ENCODE peak calls at places on chromosomes 13 and 19, in four cellular contexts. One of them, this sample, is unnamed. For H3K36me3, the result is how much of the 10 kb centered on the place peaks cover.

GRCh38 chr19:17671906-17672305 is 16.2 kb downstream of the UNC13A start:
- DNase-seq in HCT116: peak
- DNase-seq in stomach: no peak
- DNase-seq in upper lobe of left lung: no peak
- DNase-seq in this sample: no peak

GRCh38 chr13:41231025-41231677 is 32.2 kb downstream of the MTRF1 start:
- DNase-seq in stomach: no peak
- DNase-seq in HCT116: no peak
- DNase-seq in upper lobe of left lung: no peak
- DNase-seq in this sample: no peak

GRCh38 chr13:65112123-65113075 is 2117.7 kb downstream of the PCDH9 start:
- DNase-seq in HCT116: no peak
- DNase-seq in upper lobe of left lung: no peak
- DNase-seq in stomach: no peak
- DNase-seq in this sample: no peak

GRCh38 chr13:37326319-37326718 is 220.9 kb upstream of the CSNK1A1L start:
- DNase-seq in stomach: no peak
- DNase-seq in upper lobe of left lung: no peak
- DNase-seq in HCT116: no peak
- DNase-seq in this sample: no peak

GRCh38 chr19:12982648-12983047 is 12.6 kb upstream of the NFIX start:
- DNase-seq in HCT116: no peak
- DNase-seq in stomach: no peak
- DNase-seq in upper lobe of left lung: no peak
- DNase-seq in this sample: no peak

GRCh38 chr19:40754611-40755247 is 3.7 kb downstream of the SNRPA start:
- DNase-seq in stomach: peak
- DNase-seq in upper lobe of left lung: peak
- DNase-seq in HCT116: no peak
- DNase-seq in this sample: no peak

GRCh38 chr19:15072930-15073647 is 8.9 kb upstream of the OR1I1 start:
- DNase-seq in stomach: no peak
- DNase-seq in HCT116: no peak
- DNase-seq in upper lobe of left lung: no peak
- DNase-seq in this sample: no peak

GRCh38 chr19:39780894-39781293 is 2.2 kb downstream of the LEUTX start:
- DNase-seq in upper lobe of left lung: no peak
- DNase-seq in HCT116: no peak
- DNase-seq in stomach: no peak
- DNase-seq in this sample: no peak

DNA sequence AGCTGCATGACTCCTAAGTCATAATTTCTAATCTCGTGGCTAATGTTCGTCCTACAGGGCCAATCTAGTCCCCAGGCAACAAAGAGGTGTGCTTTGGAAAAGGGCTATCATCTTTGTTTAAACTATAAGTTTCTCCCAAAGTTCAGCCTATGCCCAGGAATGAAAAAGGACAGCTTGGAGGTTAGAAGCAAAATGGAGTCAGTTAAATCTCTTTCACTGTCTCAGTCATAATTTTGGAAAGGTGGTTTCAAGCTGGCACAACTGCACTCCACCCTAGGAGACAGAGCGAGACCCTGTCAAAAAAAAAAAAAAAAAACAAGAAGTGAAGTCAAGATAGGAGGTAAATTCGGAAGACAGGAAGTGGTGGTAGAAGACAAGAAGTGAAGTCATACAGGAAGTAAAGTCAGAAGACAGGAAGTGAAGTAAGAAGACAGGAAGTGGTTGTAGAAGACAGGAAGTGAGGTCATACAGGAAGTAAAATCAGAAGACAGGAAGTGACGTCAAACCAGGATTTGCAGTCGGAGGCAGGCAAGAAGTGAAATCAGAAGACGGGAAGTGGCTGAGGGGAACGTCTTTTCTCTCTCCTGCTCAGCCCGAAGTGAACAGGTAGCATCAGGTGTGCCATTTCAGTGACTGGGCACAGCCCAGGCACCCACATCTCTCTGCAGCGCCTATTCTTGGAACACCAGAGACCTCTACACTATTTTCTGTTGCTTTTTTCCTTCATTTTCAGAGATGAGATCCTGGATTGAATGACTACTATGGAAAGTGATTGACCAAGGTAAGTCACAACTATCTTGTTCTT is 32.2 kb downstream of the GP6 start:
- DNase-seq in stomach: no peak
- DNase-seq in HCT116: peak
- DNase-seq in upper lobe of left lung: no peak
- DNase-seq in this sample: peak
- TF ChIP-seq POLR2A in stomach: no peak
- TF ChIP-seq POLR2A in HCT116: peak
- TF ChIP-seq POLR2A in upper lobe of left lung: no peak
- TF ChIP-seq POLR2A in this sample: no peak

GRCh38 chr19:54428323-54429175 is 13.3 kb downstream of the TTYH1 start:
- DNase-seq in HCT116: no peak
- DNase-seq in stomach: no peak
- DNase-seq in upper lobe of left lung: no peak
- DNase-seq in this sample: no peak
- H3K27ac ChIP-seq in HCT116: no peak
- H3K27ac ChIP-seq in stomach: no peak
- H3K27ac ChIP-seq in upper lobe of left lung: no peak
- H3K27ac ChIP-seq in this sample: no peak

GRCh38 chr19:49556412-49557398 is 23.7 kb downstream of the NOSIP start:
- DNase-seq in upper lobe of left lung: no peak
- DNase-seq in stomach: no peak
- DNase-seq in HCT116: no peak
- DNase-seq in this sample: peak

GRCh38 chr19:49557641-49558325 is 22.6 kb downstream of the NOSIP start:
- DNase-seq in upper lobe of left lung: no peak
- DNase-seq in HCT116: no peak
- DNase-seq in stomach: no peak
- DNase-seq in this sample: no peak

GRCh38 chr19:49553451-49554271 is 25.9 kb downstream of the RCN3 start:
- DNase-seq in upper lobe of left lung: no peak
- DNase-seq in stomach: peak
- DNase-seq in HCT116: no peak
- DNase-seq in this sample: no peak

GRCh38 chr19:49554701-49555181 is 25.6 kb downstream of the NOSIP start:
- DNase-seq in stomach: no peak
- DNase-seq in HCT116: no peak
- DNase-seq in upper lobe of left lung: no peak
- DNase-seq in this sample: peak

GRCh38 chr19:49555600-49556411 is 24.6 kb downstream of the NOSIP start:
- DNase-seq in stomach: peak
- DNase-seq in upper lobe of left lung: peak
- DNase-seq in HCT116: peak
- DNase-seq in this sample: peak
- H3K36me3 ChIP-seq in stomach: half or more
- H3K36me3 ChIP-seq in upper lobe of left lung: half or more
- H3K36me3 ChIP-seq in HCT116: under half
- H3K36me3 ChIP-seq in this sample: under half

GRCh38 chr13:113917096-113917495 is 53.2 kb upstream of the GAS6 start:
- DNase-seq in HCT116: no peak
- DNase-seq in upper lobe of left lung: peak
- DNase-seq in stomach: peak
- DNase-seq in this sample: no peak

GRCh38 chr13:113918981-113919646 is 54.8 kb downstream of the C13orf46 start:
- DNase-seq in stomach: peak
- DNase-seq in HCT116: no peak
- DNase-seq in upper lobe of left lung: peak
- DNase-seq in this sample: no peak

GRCh38 chr13:113919761-113920160 is 54.1 kb downstream of the C13orf46 start:
- DNase-seq in upper lobe of left lung: peak
- DNase-seq in stomach: peak
- DNase-seq in HCT116: no peak
- DNase-seq in this sample: peak

GRCh38 chr13:113917523-113918371 is 53.9 kb upstream of the GAS6 start:
- DNase-seq in upper lobe of left lung: peak
- DNase-seq in HCT116: no peak
- DNase-seq in stomach: peak
- DNase-seq in this sample: peak

GRCh38 chr13:113918580-113918979 is 54.7 kb upstream of the GAS6 start:
- DNase-seq in stomach: peak
- DNase-seq in HCT116: no peak
- DNase-seq in upper lobe of left lung: peak
- DNase-seq in this sample: peak
- TF ChIP-seq POLR2A in stomach: no peak
- TF ChIP-seq POLR2A in HCT116: no peak
- TF ChIP-seq POLR2A in upper lobe of left lung: no peak
- TF ChIP-seq POLR2A in this sample: no peak

GRCh38 chr19:49689133-49690072 is at the start of gene ADM5:
- DNase-seq in upper lobe of left lung: peak
- DNase-seq in stomach: peak
- DNase-seq in HCT116: no peak
- DNase-seq in this sample: peak

GRCh38 chr19:49691243-49692101 is 556 bp downstream of the CPT1C start:
- DNase-seq in HCT116: no peak
- DNase-seq in stomach: no peak
- DNase-seq in upper lobe of left lung: no peak
- DNase-seq in this sample: no peak

GRCh38 chr19:49688531-49689132 is 762 bp upstream of the ADM5 start:
- DNase-seq in upper lobe of left lung: no peak
- DNase-seq in HCT116: no peak
- DNase-seq in stomach: no peak
- DNase-seq in this sample: no peak

GRCh38 chr19:49690656-49691242 is at the start of gene CPT1C:
- DNase-seq in upper lobe of left lung: peak
- DNase-seq in stomach: peak
- DNase-seq in HCT116: no peak
- DNase-seq in this sample: peak

GRCh38 chr19:49690073-49690655 is 752 bp upstream of the CPT1C start:
- DNase-seq in HCT116: no peak
- DNase-seq in upper lobe of left lung: no peak
- DNase-seq in stomach: no peak
- DNase-seq in this sample: no peak
- H3K27ac ChIP-seq in HCT116: peak
- H3K27ac ChIP-seq in upper lobe of left lung: peak
- H3K27ac ChIP-seq in stomach: peak
- H3K27ac ChIP-seq in this sample: no peak

GRCh38 chr19:1151037-1151716 is 22.9 kb downstream of the SBNO2 start:
- DNase-seq in stomach: no peak
- DNase-seq in upper lobe of left lung: no peak
- DNase-seq in HCT116: no peak
- DNase-seq in this sample: no peak

GRCh38 chr19:1147934-1148549 is 26.0 kb downstream of the SBNO2 start:
- DNase-seq in upper lobe of left lung: no peak
- DNase-seq in stomach: no peak
- DNase-seq in HCT116: no peak
- DNase-seq in this sample: no peak

GRCh38 chr19:1149259-1150045 is 24.6 kb downstream of the SBNO2 start:
- DNase-seq in HCT116: no peak
- DNase-seq in upper lobe of left lung: no peak
- DNase-seq in stomach: no peak
- DNase-seq in this sample: no peak

GRCh38 chr19:1151917-1152601 is 22.0 kb downstream of the SBNO2 start:
- DNase-seq in upper lobe of left lung: no peak
- DNase-seq in HCT116: no peak
- DNase-seq in stomach: no peak
- DNase-seq in this sample: no peak

GRCh38 chr19:1150333-1151036 is 23.6 kb downstream of the SBNO2 start:
- DNase-seq in upper lobe of left lung: no peak
- DNase-seq in stomach: no peak
- DNase-seq in HCT116: no peak
- DNase-seq in this sample: no peak
- H3K36me3 ChIP-seq in upper lobe of left lung: half or more
- H3K36me3 ChIP-seq in stomach: half or more
- H3K36me3 ChIP-seq in HCT116: under half
- H3K36me3 ChIP-seq in this sample: under half

GRCh38 chr19:49875801-49876421 is 1.2 kb downstream of the AKT1S1 start:
- DNase-seq in HCT116: no peak
- DNase-seq in stomach: no peak
- DNase-seq in upper lobe of left lung: peak
- DNase-seq in this sample: peak

GRCh38 chr19:49877020-49877878 is at the start of the genes AKT1S1 and TBC1D17:
- DNase-seq in stomach: peak
- DNase-seq in HCT116: peak
- DNase-seq in upper lobe of left lung: peak
- DNase-seq in this sample: peak

GRCh38 chr19:49877879-49878743 is 609 bp downstream of the TBC1D17 start:
- DNase-seq in upper lobe of left lung: peak
- DNase-seq in HCT116: peak
- DNase-seq in stomach: peak
- DNase-seq in this sample: peak

GRCh38 chr19:49875177-49875576 is 2.0 kb downstream of the AKT1S1 start:
- DNase-seq in HCT116: no peak
- DNase-seq in stomach: no peak
- DNase-seq in upper lobe of left lung: no peak
- DNase-seq in this sample: no peak

DNA sequence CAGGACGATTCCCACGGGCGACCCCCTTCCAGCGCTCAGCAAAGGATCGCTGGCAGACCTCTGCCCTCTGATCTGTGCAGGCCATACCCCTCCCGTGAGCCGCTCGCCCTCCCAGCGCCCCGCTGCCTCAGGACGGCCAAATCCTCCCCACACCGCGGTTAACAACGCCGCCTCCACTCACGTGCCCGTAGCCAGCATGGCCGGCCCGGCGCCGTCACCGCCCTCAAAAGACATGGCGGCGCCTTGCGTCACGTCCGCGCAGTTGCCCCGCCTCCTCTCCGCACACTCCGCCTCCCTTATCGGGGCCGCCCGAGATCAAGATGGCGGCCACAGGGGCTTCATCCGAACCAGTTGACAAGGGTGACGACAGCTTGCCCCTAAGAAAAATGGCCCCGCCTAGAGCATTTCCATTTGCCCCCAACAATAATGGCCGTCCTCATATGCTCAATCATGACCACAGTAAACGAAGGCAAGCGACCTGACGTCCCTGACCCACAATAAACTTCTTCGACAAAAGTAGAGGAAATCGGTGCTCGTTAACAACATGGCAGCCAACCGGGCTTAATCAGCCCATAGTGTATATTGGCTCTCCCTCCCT is 634 bp downstream of the AKT1S1 start:
- DNase-seq in HCT116: peak
- DNase-seq in stomach: peak
- DNase-seq in upper lobe of left lung: peak
- DNase-seq in this sample: peak
- TF ChIP-seq POLR2A in HCT116: peak
- TF ChIP-seq POLR2A in stomach: no peak
- TF ChIP-seq POLR2A in upper lobe of left lung: no peak
- TF ChIP-seq POLR2A in this sample: peak

GRCh38 chr13:35162420-35162819 is 220.3 kb downstream of the NBEA start:
- DNase-seq in upper lobe of left lung: no peak
- DNase-seq in HCT116: no peak
- DNase-seq in stomach: no peak
- DNase-seq in this sample: no peak

GRCh38 chr13:35165205-35165604 is 223.1 kb downstream of the NBEA start:
- DNase-seq in stomach: no peak
- DNase-seq in HCT116: no peak
- DNase-seq in upper lobe of left lung: no peak
- DNase-seq in this sample: no peak

GRCh38 chr13:35160921-35161320 is 218.9 kb downstream of the NBEA start:
- DNase-seq in HCT116: no peak
- DNase-seq in upper lobe of left lung: no peak
- DNase-seq in stomach: no peak
- DNase-seq in this sample: no peak

GRCh38 chr13:35163674-35164073 is 221.6 kb downstream of the NBEA start:
- DNase-seq in stomach: no peak
- DNase-seq in upper lobe of left lung: no peak
- DNase-seq in HCT116: no peak
- DNase-seq in this sample: no peak

GRCh38 chr13:35164324-35164932 is 222.4 kb downstream of the NBEA start:
- DNase-seq in upper lobe of left lung: no peak
- DNase-seq in stomach: no peak
- DNase-seq in HCT116: peak
- DNase-seq in this sample: no peak
- H3K27ac ChIP-seq in upper lobe of left lung: no peak
- H3K27ac ChIP-seq in stomach: no peak
- H3K27ac ChIP-seq in HCT116: no peak
- H3K27ac ChIP-seq in this sample: no peak

This sample was measured in Peyer's patch.